ENCODE peak calls at places on chromosomes 3 and 15, in six cellular contexts. V, G, P, K, M and T are unnamed samples.
A peak's percentile ranks its signal among the peaks of the same experiment; 100 is the strongest.

GRCh38 chr3:139313921-139314320 is 29.9 kb upstream of the MRPS22 start:
- DNase-seq in V (no peak), G (no peak), P (no peak), K (no peak), M (no peak), T (no peak)

GRCh38 chr3:193851416-193851815 is 258.4 kb downstream of the OPA1 start:
- DNase-seq in V (peak; percentile 43), G (no peak), P (no peak), K (no peak), M (no peak), T (no peak)

GRCh38 chr3:141452045-141452444 is 34.8 kb upstream of the RASA2 start:
- DNase-seq in V (peak; percentile 30), G (peak; percentile 75), P (no peak), K (no peak), M (no peak), T (peak; percentile 66)

GRCh38 chr3:58536501-58537411 is at the start of gene ACOX2:
- DNase-seq in V (peak; percentile 96), G (no peak), P (peak; percentile 85), K (peak; percentile 43), M (peak; percentile 79), T (peak; percentile 65)

GRCh38 chr15:63310646-63311045 is 33.2 kb downstream of the APH1B start:
- DNase-seq in V (no peak), G (no peak), P (no peak), K (no peak), M (no peak), T (no peak)

GRCh38 chr3:198017100-198017499 is 57.1 kb downstream of the LMLN start:
- DNase-seq in V (no peak), G (no peak), P (no peak), K (no peak), M (no peak), T (no peak)

GRCh38 chr3:159828542-159828943 is 160.1 kb upstream of the IL12A start:
- DNase-seq in V (no peak), G (peak; percentile 64), P (no peak), K (no peak), M (no peak), T (peak; percentile 77)

GRCh38 chr3:83033123-83033522 is 1271.7 kb upstream of the GBE1 start:
- DNase-seq in V (no peak), G (no peak), P (no peak), K (no peak), M (no peak), T (no peak)

GRCh38 chr3:141332436-141332835 is 35.9 kb upstream of the ZBTB38 start:
- DNase-seq in V (no peak), G (no peak), P (no peak), K (no peak), M (no peak), T (peak; percentile 53)

GRCh38 chr3:173552526-173552925 is 155.0 kb downstream of the NLGN1 start:
- DNase-seq in V (no peak), G (no peak), P (no peak), K (no peak), M (no peak), T (no peak)

GRCh38 chr3:50324351-50325144 is 2.0 kb upstream of the HYAL2 start:
- DNase-seq in V (peak; percentile 68), G (peak; percentile 47), P (peak; percentile 73), K (peak; percentile 71), M (peak; percentile 75), T (peak; percentile 84)

GRCh38 chr15:92968926-92969664 is 69.0 kb downstream of the CHD2 start:
- DNase-seq in V (no peak), G (no peak), P (no peak), K (no peak), M (no peak), T (no peak)

GRCh38 chr3:119240101-119240581 is 537 bp downstream of the B4GALT4 start:
- DNase-seq in V (peak; percentile 6), G (no peak), P (peak; percentile 72), K (no peak), M (peak; percentile 45), T (peak; percentile 74)

GRCh38 chr3:127779747-127780146 is 42.6 kb downstream of the MGLL start:
- DNase-seq in V (no peak), G (no peak), P (no peak), K (no peak), M (no peak), T (no peak)

GRCh38 chr3:169152319-169152718 is 511.2 kb downstream of the MECOM start:
- DNase-seq in V (no peak), G (no peak), P (no peak), K (no peak), M (no peak), T (no peak)

GRCh38 chr3:50204804-50205718 is at the start of gene SLC38A3:
- DNase-seq in V (peak; percentile 45), G (no peak), P (no peak), K (no peak), M (peak; percentile 47), T (peak; percentile 72)

GRCh38 chr3:51139616-51140015 is 245.5 kb upstream of the MANF start:
- DNase-seq in V (peak; percentile 88), G (no peak), P (no peak), K (no peak), M (no peak), T (no peak)

GRCh38 chr15:34944946-34945345 is 24.6 kb downstream of the AQR start:
- DNase-seq in V (no peak), G (no peak), P (no peak), K (no peak), M (no peak), T (no peak)

GRCh38 chr15:101240364-101240763 is 11.5 kb downstream of the CHSY1 start:
- DNase-seq in V (no peak), G (no peak), P (no peak), K (no peak), M (no peak), T (no peak)

GRCh38 chr15:89492111-89492641 is 4.2 kb downstream of the RHCG start:
- DNase-seq in V (no peak), G (no peak), P (peak; percentile 45), K (no peak), M (no peak), T (no peak)

GRCh38 chr15:65085990-65086679 is 9.6 kb downstream of the KBTBD13 start:
- DNase-seq in V (peak; percentile 64), G (peak; percentile 10), P (peak; percentile 71), K (no peak), M (no peak), T (peak; percentile 8)

DNA sequence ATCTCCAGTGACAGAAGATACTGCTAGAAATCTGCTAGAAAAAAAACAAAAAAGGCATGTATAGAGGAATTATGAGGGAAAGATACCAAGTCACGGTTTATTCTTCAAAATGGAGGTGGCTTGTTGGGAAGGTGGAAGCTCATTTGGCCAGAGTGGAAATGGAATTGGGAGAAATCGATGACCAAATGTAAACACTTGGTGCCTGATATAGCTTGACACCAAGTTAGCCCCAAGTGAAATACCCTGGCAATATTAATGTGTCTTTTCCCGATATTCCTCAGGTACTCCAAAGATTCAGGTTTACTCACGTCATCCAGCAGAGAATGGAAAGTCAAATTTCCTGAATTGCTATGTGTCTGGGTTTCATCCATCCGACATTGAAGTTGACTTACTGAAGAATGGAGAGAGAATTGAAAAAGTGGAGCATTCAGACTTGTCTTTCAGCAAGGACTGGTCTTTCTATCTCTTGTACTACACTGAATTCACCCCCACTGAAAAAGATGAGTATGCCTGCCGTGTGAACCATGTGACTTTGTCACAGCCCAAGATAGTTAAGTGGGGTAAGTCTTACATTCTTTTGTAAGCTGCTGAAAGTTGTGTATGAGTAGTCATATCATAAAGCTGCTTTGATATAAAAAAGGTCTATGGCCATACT is 4.0 kb downstream of the B2M start:
- DNase-seq in V (no peak), G (peak; percentile 4), P (no peak), K (no peak), M (no peak), T (no peak)
- H3K4me3 ChIP-seq in V (no peak overlapping the region), G (no peak overlapping the region), P (no peak overlapping the region), K (no peak overlapping the region), M (peak overlapping the region; percentile 83), T (no peak overlapping the region)

GRCh38 chr3:16887130-16887529 is 2.4 kb downstream of the PLCL2 start:
- DNase-seq in V (no peak), G (no peak), P (no peak), K (no peak), M (no peak), T (no peak)

GRCh38 chr3:16890605-16891333 is 6.0 kb downstream of the PLCL2 start:
- DNase-seq in V (no peak), G (no peak), P (no peak), K (no peak), M (no peak), T (no peak)

GRCh38 chr3:16885588-16885903 is 791 bp downstream of the PLCL2 start:
- DNase-seq in V (no peak), G (peak; percentile 49), P (no peak), K (no peak), M (no peak), T (no peak)

GRCh38 chr3:16885948-16886683 is 1.4 kb downstream of the PLCL2 start:
- DNase-seq in V (no peak), G (peak; percentile 34), P (no peak), K (no peak), M (no peak), T (no peak)

GRCh38 chr3:16888785-16889607 is 4.2 kb downstream of the PLCL2 start:
- DNase-seq in V (no peak), G (peak; percentile 76), P (no peak), K (no peak), M (no peak), T (no peak)
- H3K4me1 ChIP-seq in V (peaks cover 4% of the 10 kb centered on the region), G (peaks cover 15% of the 10 kb centered on the region), P (peaks cover 52% of the 10 kb centered on the region), K (peaks cover 80% of the 10 kb centered on the region), M (peaks cover 26% of the 10 kb centered on the region), T (no peaks in the 10 kb centered on the region)

GRCh38 chr3:6452974-6453373 is 407.9 kb upstream of the GRM7 start:
- DNase-seq in V (no peak), G (no peak), P (no peak), K (no peak), M (no peak), T (no peak)

GRCh38 chr3:6449099-6449498 is 411.8 kb upstream of the GRM7 start:
- DNase-seq in V (no peak), G (no peak), P (no peak), K (no peak), M (no peak), T (no peak)

GRCh38 chr3:6455031-6455430 is 405.9 kb upstream of the GRM7 start:
- DNase-seq in V (peak; percentile 58), G (no peak), P (no peak), K (no peak), M (no peak), T (no peak)
- H3K9me3 ChIP-seq in V (no peaks in the 10 kb centered on the region), G (no peaks in the 10 kb centered on the region), P (no peaks in the 10 kb centered on the region), K (no peaks in the 10 kb centered on the region), M (no peaks in the 10 kb centered on the region), T (no peaks in the 10 kb centered on the region)

DNA sequence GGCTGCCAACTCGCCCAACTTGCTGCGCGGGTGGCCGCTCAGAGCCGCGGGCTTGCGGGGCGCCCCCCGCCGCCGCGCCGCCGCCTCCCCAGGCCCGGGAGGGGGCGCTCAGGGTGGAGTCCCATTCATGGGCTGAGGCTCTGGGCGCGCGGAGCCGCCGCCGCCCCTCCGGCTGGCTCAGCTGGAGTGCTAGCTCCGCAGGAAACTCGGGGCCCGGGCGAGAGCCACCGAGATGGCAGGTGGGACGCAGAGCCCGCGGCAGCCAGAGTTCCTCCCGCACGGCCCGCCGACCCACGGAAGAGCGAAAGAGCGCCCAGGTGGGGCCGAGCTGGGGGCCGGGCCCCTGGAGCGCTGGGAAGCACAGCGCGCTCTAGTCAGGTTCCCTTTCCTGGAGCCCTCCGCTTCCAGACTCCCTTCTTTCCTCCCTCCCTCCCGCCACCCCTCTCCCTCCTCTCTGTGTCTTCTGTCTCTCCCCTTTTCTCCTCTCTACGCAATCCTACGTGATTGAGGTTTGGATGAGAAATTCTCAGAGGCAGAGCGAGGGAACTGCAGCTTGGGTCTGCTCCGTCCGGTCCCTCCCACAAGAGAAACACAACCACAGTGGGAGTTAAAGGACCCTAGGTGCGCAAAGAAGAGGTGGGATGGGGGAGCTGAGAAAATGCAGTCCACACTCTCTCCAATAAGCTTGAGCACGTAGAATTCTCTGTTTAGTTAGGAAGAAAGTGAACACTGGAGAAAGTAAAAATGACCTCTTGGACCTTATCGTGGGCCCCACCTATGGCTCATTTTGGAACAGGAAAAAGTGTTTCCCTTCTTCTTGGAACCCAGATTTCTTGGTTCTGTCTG is 317.3 kb downstream of the FGF12 start:
- DNase-seq in V (peak; percentile 2), G (peak; percentile 46), P (no peak), K (peak; percentile 48), M (peak; percentile 31), T (peak; percentile 18)
- H3K4me3 ChIP-seq in V (peak overlapping the region; percentile 53), G (peak overlapping the region; percentile 83), P (peak overlapping the region; percentile 43), K (no peak overlapping the region), M (peak overlapping the region; percentile 69), T (peak overlapping the region; percentile 75)